ENCODE peak calls at places on chromosomes 3 and 15, in seven cellular contexts. B is A549, V is HCT116, U is HepG2, K is SK-N-SH, Q is K562, W is H1. Y is an unnamed sample.
A peak's percentile ranks its signal among the peaks of the same experiment; 100 is the strongest.

GRCh38 chr15:69976366-69976994 is 121.2 kb downstream of the TLE3 start:
- DNase-seq in K (no peak), Q (peak; percentile 53), V (no peak), W (no peak), U (peak; percentile 21), B (no peak), Y (peak; percentile 65)

GRCh38 chr3:46926039-46926438 is 48.5 kb downstream of the PTH1R start:
- DNase-seq in U (no peak), V (no peak), Q (no peak), K (no peak), W (no peak), B (no peak), Y (no peak)

GRCh38 chr3:70090322-70090913 is 90.9 kb downstream of the SAMMSON start:
- DNase-seq in K (peak; percentile 39), B (peak; percentile 31), U (no peak), W (no peak), V (no peak), Q (peak; percentile 6), Y (peak; percentile 1)

GRCh38 chr15:39404767-39405173 is 176.1 kb upstream of the THBS1 start:
- DNase-seq in V (no peak), W (no peak), B (no peak), K (no peak), U (no peak), Q (peak; percentile 61), Y (peak; percentile 87)

GRCh38 chr15:28960979-28961378 is 75.2 kb downstream of the APBA2 start:
- DNase-seq in B (peak; percentile 48), V (peak; percentile 81), U (no peak), K (no peak), W (no peak), Q (peak; percentile 33), Y (no peak)

GRCh38 chr15:89018235-89018634 is 70.0 kb upstream of the ABHD2 start:
- DNase-seq in U (no peak), B (no peak), K (no peak), Q (no peak), V (no peak), W (no peak), Y (no peak)

GRCh38 chr15:88627463-88627862 is 6.3 kb downstream of the AEN start:
- DNase-seq in V (no peak), K (no peak), W (no peak), Q (no peak), U (no peak), B (no peak), Y (no peak)

GRCh38 chr3:139117883-139118760 is 73.4 kb upstream of the PRR23C start:
- DNase-seq in W (no peak), K (no peak), U (no peak), V (no peak), Q (no peak), B (no peak), Y (no peak)

GRCh38 chr3:36833160-36833814 is 68.9 kb upstream of the DCLK3 start:
- DNase-seq in B (no peak), V (no peak), U (no peak), Q (peak; percentile 22), K (no peak), W (no peak), Y (no peak)

GRCh38 chr3:130905551-130905950 is 11.7 kb downstream of the ATP2C1 start:
- DNase-seq in K (no peak), U (no peak), V (no peak), B (no peak), W (no peak), Q (no peak), Y (peak; percentile 76)

DNA sequence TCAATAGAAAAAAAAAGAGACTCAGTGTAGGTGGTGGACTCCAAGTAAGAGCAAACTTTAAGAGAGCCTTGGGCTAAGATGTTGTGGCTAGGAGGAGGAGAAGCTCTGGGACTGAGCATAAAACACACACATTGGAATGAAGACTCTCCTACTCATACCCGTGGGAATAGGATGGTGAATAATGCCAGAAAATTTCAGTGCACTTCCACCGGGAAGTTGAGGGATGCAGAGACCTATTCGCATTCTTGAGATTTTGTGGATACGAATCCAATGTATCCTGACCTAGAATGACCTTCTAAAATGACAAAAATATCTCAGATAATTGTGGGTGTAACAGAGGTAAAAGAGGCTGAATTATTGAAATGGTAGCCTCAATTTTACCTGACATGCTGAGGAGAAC is 388.7 kb upstream of the SGO1 start:
- DNase-seq in U (no peak), V (no peak), B (no peak), K (no peak), Q (no peak), W (no peak), Y (no peak)
- TF ChIP-seq MAX in U (no peak), V (no peak), B (no peak), K (no peak), Q (no peak), W (no peak), Y (no peak)

GRCh38 chr3:132064114-132064513 is 29.3 kb upstream of the CPNE4 start:
- DNase-seq in Q (no peak), K (no peak), B (no peak), U (no peak), W (peak; percentile 5), V (no peak), Y (no peak)

GRCh38 chr3:132062535-132062934 is 27.7 kb upstream of the CPNE4 start:
- DNase-seq in W (no peak), U (no peak), V (no peak), B (no peak), Q (no peak), K (no peak), Y (no peak)
- H3K4me3 ChIP-seq in W (no peak overlapping the region), U (no peak overlapping the region), V (no peak overlapping the region), B (no peak overlapping the region), Q (no peak overlapping the region), K (no peak overlapping the region), Y (no peak overlapping the region)

GRCh38 chr15:98724017-98724416 is 75.7 kb downstream of the IGF1R start:
- DNase-seq in W (no peak), Q (no peak), B (no peak), K (no peak), U (peak; percentile 56), V (no peak), Y (no peak)
- TF ChIP-seq MAX in W (no peak), Q (no peak), B (no peak), K (no peak), U (no peak), V (no peak), Y (no peak)

DNA sequence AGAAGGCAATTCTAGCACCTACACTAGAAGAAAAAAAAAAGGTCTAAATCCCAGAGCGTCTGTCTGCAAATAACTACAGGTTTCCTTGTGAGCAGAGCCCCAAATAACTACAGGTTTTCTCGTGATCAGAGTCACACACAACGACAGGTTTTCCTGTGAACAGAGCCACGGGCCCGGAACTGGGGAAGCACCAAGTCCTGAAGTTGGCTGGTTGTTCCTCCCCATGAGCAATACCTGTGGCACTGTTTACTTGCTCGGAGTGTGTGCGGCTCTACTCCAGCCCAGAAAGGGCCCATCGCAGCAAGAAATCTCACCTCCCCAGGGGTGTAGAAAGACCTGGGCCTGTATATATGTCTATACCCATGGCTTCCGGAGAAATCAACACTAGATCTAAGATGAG is 649 bp upstream of the MASP1 start:
- DNase-seq in Q (no peak), B (no peak), V (no peak), W (no peak), U (no peak), K (no peak), Y (no peak)
- H3K4me3 ChIP-seq in Q (no peak overlapping the region), B (no peak overlapping the region), V (no peak overlapping the region), W (no peak overlapping the region), U (no peak overlapping the region), K (no peak overlapping the region), Y (no peak overlapping the region)

GRCh38 chr3:14200841-14201240 is 22.2 kb downstream of the LSM3 start:
- DNase-seq in W (no peak), K (no peak), B (no peak), Q (no peak), V (no peak), U (no peak), Y (no peak)

GRCh38 chr3:14204605-14205284 is 26.1 kb downstream of the LSM3 start:
- DNase-seq in W (no peak), B (no peak), V (no peak), Q (peak; percentile 79), K (no peak), U (no peak), Y (peak; percentile 95)

GRCh38 chr3:14201881-14202684 is 23.5 kb downstream of the LSM3 start:
- DNase-seq in U (peak; percentile 58), B (no peak), Q (no peak), V (no peak), K (no peak), W (no peak), Y (no peak)

GRCh38 chr3:14202874-14203520 is 24.4 kb downstream of the LSM3 start:
- DNase-seq in Q (no peak), W (no peak), B (no peak), V (no peak), U (no peak), K (no peak), Y (no peak)

DNA sequence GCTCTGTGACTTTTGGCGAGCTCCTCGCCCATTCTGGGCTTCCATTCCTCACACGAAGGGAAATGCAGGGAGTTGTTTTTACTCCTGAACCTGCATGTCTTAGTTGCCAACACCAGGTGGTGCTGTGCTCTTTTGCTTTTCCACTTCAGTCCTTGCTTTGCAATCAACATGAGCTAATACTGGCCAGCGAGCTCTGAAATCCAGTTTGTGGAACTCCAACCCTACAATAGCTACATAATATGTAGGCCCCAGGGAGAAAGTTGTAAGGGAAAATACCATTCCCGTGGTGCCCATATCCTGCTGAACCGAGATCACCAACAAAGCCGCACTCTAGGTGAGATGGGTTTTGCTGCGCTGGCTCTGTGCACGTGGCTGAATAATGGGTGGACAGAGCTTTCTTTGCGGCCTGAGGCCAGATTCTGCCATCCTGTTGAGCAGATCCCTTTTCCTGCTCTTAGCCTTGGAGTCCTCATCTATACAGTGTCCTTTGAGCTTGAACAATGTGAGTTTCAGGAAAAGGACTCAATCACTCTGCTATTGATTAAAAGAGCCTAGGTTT is 25.0 kb downstream of the LSM3 start:
- DNase-seq in U (peak; percentile 64), V (peak; percentile 40), B (peak; percentile 79), Q (peak; percentile 93), W (no peak), K (peak; percentile 70), Y (peak; percentile 89)
- TF ChIP-seq MAX in U (no peak), V (no peak), B (no peak), Q (peak; percentile 64), W (no peak), K (no peak), Y (peak; percentile 22)

Y was measured in NB4.